ENCODE peak calls at places on chromosomes 5 and 9, in six cellular contexts. U, X, Q, B, J and K are unnamed samples.

GRCh38 chr5:10896016-10896415 is 135.0 kb upstream of the DAP start:
- DNase-seq in U (no peak), X (no peak), Q (no peak), B (no peak), J (no peak), K (no peak)

GRCh38 chr5:180347651-180348050 is 5.5 kb downstream of the GFPT2 start:
- DNase-seq in U (no peak), X (no peak), Q (no peak), B (peak), J (no peak), K (no peak)

GRCh38 chr5:126354012-126354856 is 69.0 kb upstream of the GRAMD2B start:
- DNase-seq in U (no peak), X (peak), Q (peak), B (no peak), J (peak), K (peak)

GRCh38 chr9:135379540-135380267 is 99.9 kb upstream of the PPP1R26 start:
- DNase-seq in U (no peak), X (no peak), Q (peak), B (no peak), J (no peak), K (no peak)

GRCh38 chr5:6711409-6712135 is 1.7 kb upstream of the TENT4A start:
- DNase-seq in U (no peak), X (no peak), Q (no peak), B (no peak), J (no peak), K (no peak)

GRCh38 chr9:84297162-84297821 is 43.3 kb downstream of the SLC28A3 start:
- DNase-seq in U (no peak), X (no peak), Q (peak), B (no peak), J (no peak), K (peak)

GRCh38 chr5:167217097-167217743 is 1074.2 kb upstream of the WWC1 start:
- DNase-seq in U (no peak), X (no peak), Q (no peak), B (no peak), J (peak), K (peak)

GRCh38 chr9:136339173-136339957 is 12.0 kb downstream of the GPSM1 start:
- DNase-seq in U (no peak), X (peak), Q (peak), B (peak), J (peak), K (peak)

GRCh38 chr5:37888476-37888875 is 48.6 kb upstream of the GDNF start:
- DNase-seq in U (no peak), X (no peak), Q (peak), B (no peak), J (no peak), K (no peak)

GRCh38 chr9:19440376-19440775 is 31.6 kb downstream of the ACER2 start:
- DNase-seq in U (no peak), X (no peak), Q (no peak), B (no peak), J (no peak), K (no peak)

GRCh38 chr5:75536694-75537360 is 25.1 kb downstream of the POLK start:
- DNase-seq in U (peak), X (peak), Q (no peak), B (no peak), J (peak), K (peak)

GRCh38 chr5:148926207-148926606 is 99.8 kb downstream of the ADRB2 start:
- DNase-seq in U (no peak), X (no peak), Q (no peak), B (no peak), J (no peak), K (no peak)

GRCh38 chr9:124501771-124502320 is 5.4 kb downstream of the NR5A1 start:
- DNase-seq in U (no peak), X (peak), Q (no peak), B (no peak), J (no peak), K (no peak)

GRCh38 chr5:10695055-10695649 is 65.9 kb downstream of the DAP start:
- DNase-seq in U (peak), X (peak), Q (peak), B (peak), J (peak), K (peak)

GRCh38 chr5:103034662-103035392 is 85.1 kb downstream of the GIN1 start:
- DNase-seq in U (no peak), X (no peak), Q (no peak), B (no peak), J (no peak), K (no peak)

GRCh38 chr9:11506980-11507379 is 894.2 kb upstream of the PTPRD start:
- DNase-seq in U (no peak), X (no peak), Q (no peak), B (no peak), J (no peak), K (no peak)

GRCh38 chr9:136437839-136438547 is 1.7 kb downstream of the INPP5E start:
- DNase-seq in U (no peak), X (no peak), Q (peak), B (no peak), J (no peak), K (no peak)

GRCh38 chr5:139725073-139725830 is 70.4 kb upstream of the PSD2 start:
- DNase-seq in U (peak), X (peak), Q (peak), B (peak), J (no peak), K (peak)

GRCh38 chr5:168314735-168315411 is 23.4 kb downstream of the WWC1 start:
- DNase-seq in U (no peak), X (no peak), Q (peak), B (no peak), J (peak), K (peak)

GRCh38 chr9:128026255-128027165 is 40.6 kb downstream of the NAIF1 start:
- DNase-seq in U (peak), X (peak), Q (no peak), B (no peak), J (no peak), K (peak)

GRCh38 chr9:95783426-95783975 is 92.0 kb upstream of the ERCC6L2 start:
- DNase-seq in U (no peak), X (no peak), Q (peak), B (no peak), J (no peak), K (peak)

GRCh38 chr5:135709998-135710670 is 124.3 kb upstream of the SLC25A48 start:
- DNase-seq in U (no peak), X (no peak), Q (peak), B (no peak), J (no peak), K (peak)

GRCh38 chr9:98605116-98605515 is 103.6 kb downstream of the GABBR2 start:
- DNase-seq in U (no peak), X (no peak), Q (no peak), B (no peak), J (no peak), K (no peak)

GRCh38 chr5:140988036-140988997 is 22.0 kb downstream of the PCDHAC2 start:
- DNase-seq in U (no peak), X (no peak), Q (no peak), B (no peak), J (peak), K (no peak)

GRCh38 chr5:122172207-122172606 is 42.9 kb downstream of the ZNF474 start:
- DNase-seq in U (no peak), X (no peak), Q (peak), B (no peak), J (no peak), K (no peak)

GRCh38 chr5:137735531-137736284 is at the start of gene KLHL3:
- DNase-seq in U (peak), X (peak), Q (peak), B (peak), J (peak), K (peak)

GRCh38 chr9:25677301-25678146 is 720 bp downstream of the TUSC1 start:
- DNase-seq in U (peak), X (peak), Q (peak), B (peak), J (peak), K (peak)

GRCh38 chr5:56099346-56099745 is 104.6 kb upstream of the IL6ST start:
- DNase-seq in U (no peak), X (peak), Q (peak), B (no peak), J (no peak), K (peak)

GRCh38 chr5:87361031-87361443 is 51.7 kb downstream of the CCNH start:
- DNase-seq in U (no peak), X (no peak), Q (peak), B (peak), J (no peak), K (peak)

GRCh38 chr5:87359106-87359505 is 53.6 kb downstream of the CCNH start:
- DNase-seq in U (no peak), X (no peak), Q (no peak), B (no peak), J (peak), K (no peak)

GRCh38 chr5:87367243-87367642 is 45.5 kb downstream of the CCNH start:
- DNase-seq in U (no peak), X (no peak), Q (no peak), B (no peak), J (no peak), K (no peak)

GRCh38 chr5:87360132-87360531 is 52.6 kb downstream of the CCNH start:
- DNase-seq in U (no peak), X (no peak), Q (no peak), B (no peak), J (no peak), K (no peak)

GRCh38 chr5:87361536-87362213 is 51.1 kb downstream of the CCNH start:
- DNase-seq in U (no peak), X (no peak), Q (peak), B (no peak), J (no peak), K (peak)
- H3K4me3 ChIP-seq in U (no peak), X (no peak), Q (no peak), B (no peak), J (no peak), K (no peak)

DNA sequence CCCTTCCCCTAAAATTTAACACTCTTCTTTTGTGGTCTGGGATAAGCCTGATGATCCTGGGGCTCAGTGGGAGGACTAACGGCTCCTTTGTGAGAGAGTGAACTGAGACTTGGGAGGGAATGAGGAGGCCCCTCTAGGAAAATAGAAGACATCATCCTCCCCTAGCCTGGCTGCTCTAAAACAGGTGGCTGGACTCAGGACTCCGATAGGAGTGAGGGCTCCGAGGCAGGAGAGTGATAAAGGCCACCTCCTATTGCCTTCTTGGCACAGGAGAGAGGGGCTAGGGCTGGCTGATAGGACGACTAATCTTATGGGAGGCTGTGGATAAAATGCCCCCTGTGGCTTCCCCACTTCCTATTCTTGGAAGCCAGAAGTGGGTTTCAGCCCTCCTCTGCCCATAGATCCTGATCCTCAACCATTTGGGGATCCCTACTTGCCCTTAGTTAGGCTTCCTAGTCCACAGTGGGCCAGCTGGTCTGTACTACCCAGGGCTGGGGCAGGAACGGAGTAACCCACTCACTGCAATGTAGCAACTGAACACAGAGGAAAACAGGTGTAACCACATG is 1.4 kb downstream of the AQP3 start:
- DNase-seq in U (no peak), X (no peak), Q (no peak), B (no peak), J (no peak), K (no peak)
- H3K4me3 ChIP-seq in U (no peak), X (no peak), Q (no peak), B (no peak), J (no peak), K (no peak)

GRCh38 chr5:110362252-110362651 is 364.2 kb downstream of the TMEM232 start:
- DNase-seq in U (no peak), X (no peak), Q (peak), B (no peak), J (no peak), K (no peak)
- H3K4me3 ChIP-seq in U (no peak), X (no peak), Q (no peak), B (no peak), J (no peak), K (no peak)

GRCh38 chr9:131959056-131959455 is 120.6 kb downstream of the MED27 start:
- DNase-seq in U (no peak), X (no peak), Q (no peak), B (no peak), J (no peak), K (no peak)
- H3K4me3 ChIP-seq in U (no peak), X (no peak), Q (no peak), B (no peak), J (no peak), K (no peak)

GRCh38 chr9:90838098-90838497 is 36.5 kb downstream of the SYK start:
- DNase-seq in U (no peak), X (no peak), Q (peak), B (no peak), J (peak), K (peak)

GRCh38 chr9:90839183-90839582 is 37.6 kb downstream of the SYK start:
- DNase-seq in U (no peak), X (no peak), Q (no peak), B (no peak), J (no peak), K (no peak)

GRCh38 chr9:90836396-90837080 is 34.9 kb downstream of the SYK start:
- DNase-seq in U (no peak), X (no peak), Q (no peak), B (no peak), J (no peak), K (peak)

GRCh38 chr9:90841213-90841612 is 39.6 kb downstream of the SYK start:
- DNase-seq in U (no peak), X (no peak), Q (no peak), B (no peak), J (no peak), K (no peak)

GRCh38 chr9:90838761-90839160 is 37.1 kb downstream of the SYK start:
- DNase-seq in U (no peak), X (no peak), Q (no peak), B (no peak), J (no peak), K (no peak)
- H3K4me3 ChIP-seq in U (no peak), X (no peak), Q (no peak), B (no peak), J (no peak), K (no peak)

DNA sequence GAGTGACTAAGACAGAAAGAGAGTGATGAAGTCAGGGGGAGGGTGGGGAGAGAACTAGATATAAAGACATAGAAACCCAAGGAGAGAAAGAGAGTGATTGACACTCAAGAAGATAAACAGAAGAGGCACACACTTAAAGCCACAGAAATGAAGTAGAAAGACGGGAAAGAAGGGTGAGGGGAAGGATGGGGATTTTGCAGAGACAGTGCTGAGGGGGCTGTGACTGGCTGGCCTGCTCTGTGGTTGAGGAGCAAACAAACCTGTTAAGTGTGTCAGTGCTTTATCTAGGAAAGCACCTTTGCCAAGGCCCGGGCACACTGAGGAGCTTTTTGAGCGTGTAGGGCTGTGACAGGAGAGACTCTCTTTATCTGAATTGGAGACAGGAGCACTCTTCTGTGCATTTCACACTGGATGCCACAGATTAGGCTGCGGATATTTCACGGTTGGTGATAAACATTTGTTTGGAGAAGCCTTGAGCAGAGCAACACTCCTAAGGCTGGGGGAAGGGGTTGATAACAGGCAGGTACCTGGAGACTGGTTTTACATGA is 109.1 kb downstream of the DOCK2 start:
- DNase-seq in U (no peak), X (no peak), Q (no peak), B (no peak), J (no peak), K (no peak)
- H3K4me3 ChIP-seq in U (no peak), X (no peak), Q (no peak), B (no peak), J (no peak), K (no peak)

DNA sequence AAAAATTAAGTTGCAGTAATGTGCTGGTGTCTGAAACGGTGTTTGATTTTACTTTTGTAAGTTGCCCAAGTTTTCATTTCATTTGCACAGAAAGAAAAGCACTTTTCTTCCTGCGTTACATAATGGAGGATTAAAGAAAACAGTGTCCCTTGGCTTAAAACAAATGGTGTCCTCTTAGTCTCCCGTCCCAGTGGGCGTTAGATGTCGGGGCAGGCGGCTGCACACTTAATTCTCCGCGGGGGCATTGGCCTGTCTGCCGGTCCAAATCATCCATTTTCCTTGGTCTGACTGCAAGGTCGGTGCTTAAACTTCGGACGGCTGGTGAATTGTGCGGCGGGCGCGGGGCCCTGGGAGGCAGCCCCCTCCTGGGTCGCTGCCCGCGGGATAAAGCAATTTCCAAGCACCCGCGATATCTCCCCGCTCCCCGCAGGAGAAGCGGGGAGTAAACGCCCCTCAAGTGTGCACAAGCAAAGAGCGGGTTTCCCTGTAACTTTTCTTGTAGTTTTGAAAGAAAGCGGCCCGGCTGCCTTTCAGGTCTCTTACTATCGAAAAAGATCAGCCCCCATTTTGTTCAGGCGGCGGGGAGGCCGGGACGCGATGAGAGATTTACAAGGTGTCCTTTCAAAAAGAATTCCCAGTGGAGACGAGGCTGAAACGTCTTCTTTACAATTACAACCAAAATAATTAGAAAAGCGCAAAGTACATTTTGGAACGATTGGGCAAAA is 1.5 kb downstream of the IRX1 start:
- DNase-seq in U (no peak), X (no peak), Q (peak), B (no peak), J (peak), K (no peak)
- H3K4me3 ChIP-seq in U (no peak), X (no peak), Q (peak), B (no peak), J (peak), K (no peak)

GRCh38 chr5:78649816-78650561 is 1.4 kb upstream of the LHFPL2 start:
- DNase-seq in U (no peak), X (no peak), Q (peak), B (no peak), J (peak), K (peak)
- H3K4me3 ChIP-seq in U (no peak), X (no peak), Q (no peak), B (no peak), J (peak), K (no peak)